ENCODE peak calls at places on chromosomes 7 and 10, in five cellular contexts. W, C, Y, P and H are unnamed samples.

GRCh38 chr7:51619880-51620279 is 303.3 kb upstream of the COBL start:
- DNase-seq in W (no peak), C (no peak), Y (no peak), P (no peak), H (no peak)

GRCh38 chr7:64959072-64959747 is 31.6 kb downstream of the ZNF117 start:
- DNase-seq in W (no peak), C (no peak), Y (no peak), P (no peak), H (no peak)

GRCh38 chr10:60576130-60577069 is 186.7 kb upstream of the ANK3 start:
- DNase-seq in W (no peak), C (no peak), Y (no peak), P (no peak), H (no peak)

GRCh38 chr10:123529146-123529760 is 136.9 kb upstream of the GPR26 start:
- DNase-seq in W (no peak), C (no peak), Y (no peak), P (no peak), H (no peak)

GRCh38 chr7:43771567-43771966 is 13.1 kb downstream of the BLVRA start:
- DNase-seq in W (no peak), C (no peak), Y (no peak), P (no peak), H (no peak)

GRCh38 chr7:101676062-101676461 is 47.0 kb upstream of the MYL10 start:
- DNase-seq in W (no peak), C (no peak), Y (no peak), P (no peak), H (no peak)

GRCh38 chr7:154372106-154372505 is 319.9 kb downstream of the DPP6 start:
- DNase-seq in W (no peak), C (no peak), Y (no peak), P (no peak), H (no peak)

GRCh38 chr10:34758447-34758996 is 56.6 kb downstream of the PARD3 start:
- DNase-seq in W (peak; percentile 96), C (no peak), Y (peak; percentile 97), P (no peak), H (no peak)

GRCh38 chr10:22693371-22693784 is 21.0 kb downstream of the PIP4K2A start:
- DNase-seq in W (peak; percentile 84), C (no peak), Y (peak; percentile 77), P (no peak), H (no peak)

GRCh38 chr10:51023611-51024010 is 50.7 kb upstream of the PRKG1 start:
- DNase-seq in W (peak; percentile 6), C (no peak), Y (no peak), P (no peak), H (no peak)

GRCh38 chr7:157685430-157686284 is 348.9 kb downstream of the DNAJB6 start:
- DNase-seq in W (no peak), C (peak; percentile 39), Y (no peak), P (no peak), H (peak; percentile 21)

GRCh38 chr7:99504281-99504602 is 220 bp upstream of the ZKSCAN5 start:
- DNase-seq in W (no peak), C (peak; percentile 100), Y (no peak), P (peak; percentile 94), H (no peak)

GRCh38 chr7:106737202-106737562 is 76.2 kb upstream of the CCDC71L start:
- DNase-seq in W (peak; percentile 63), C (no peak), Y (peak; percentile 63), P (no peak), H (no peak)

GRCh38 chr10:74683621-74684114 is 142.7 kb upstream of the KAT6B start:
- DNase-seq in W (peak; percentile 10), C (no peak), Y (peak; percentile 16), P (no peak), H (no peak)

GRCh38 chr10:68121862-68122261 is 12.6 kb downstream of the MYPN start:
- DNase-seq in W (no peak), C (no peak), Y (peak; percentile 43), P (no peak), H (no peak)

GRCh38 chr7:91527460-91527859 is 263.2 kb downstream of the FZD1 start:
- DNase-seq in W (no peak), C (no peak), Y (no peak), P (no peak), H (no peak)

GRCh38 chr7:75565129-75565528 is 73.0 kb downstream of the SPDYE5 start:
- DNase-seq in W (peak; percentile 93), C (no peak), Y (peak; percentile 77), P (no peak), H (no peak)

GRCh38 chr7:99623702-99624447 is 7.1 kb downstream of the ZSCAN25 start:
- DNase-seq in W (no peak), C (no peak), Y (no peak), P (no peak), H (no peak)

GRCh38 chr7:140604760-140605159 is 35.9 kb downstream of the DENND2A start:
- DNase-seq in W (peak; percentile 92), C (no peak), Y (peak; percentile 97), P (no peak), H (no peak)

GRCh38 chr10:46028584-46029570 is 1.5 kb downstream of the NCOA4 start:
- DNase-seq in W (peak; percentile 81), C (no peak), Y (peak; percentile 84), P (no peak), H (peak; percentile 33)

GRCh38 chr7:38916396-38916795 is 7.4 kb upstream of the VPS41 start:
- DNase-seq in W (no peak), C (no peak), Y (no peak), P (no peak), H (no peak)

GRCh38 chr7:44460325-44460724 is 30.1 kb downstream of the NUDCD3 start:
- DNase-seq in W (no peak), C (no peak), Y (no peak), P (no peak), H (no peak)

GRCh38 chr7:116800594-116800993 is 61.8 kb upstream of the CAPZA2 start:
- DNase-seq in W (no peak), C (no peak), Y (no peak), P (no peak), H (no peak)

GRCh38 chr7:116804459-116804858 is 57.9 kb upstream of the CAPZA2 start:
- DNase-seq in W (no peak), C (no peak), Y (no peak), P (no peak), H (no peak)

GRCh38 chr7:116801092-116801710 is 61.2 kb upstream of the CAPZA2 start:
- DNase-seq in W (peak; percentile 87), C (no peak), Y (peak; percentile 68), P (no peak), H (no peak)

GRCh38 chr7:116802144-116802747 is 60.1 kb upstream of the CAPZA2 start:
- DNase-seq in W (peak; percentile 25), C (no peak), Y (no peak), P (no peak), H (peak; percentile 20)

GRCh38 chr7:116802784-116803183 is 59.6 kb upstream of the CAPZA2 start:
- DNase-seq in W (peak; percentile 80), C (no peak), Y (peak; percentile 86), P (no peak), H (peak; percentile 14)
- H3K18ac ChIP-seq in W (peak overlapping the region; percentile 91), C (no peak overlapping the region), Y (no peak overlapping the region), P (no peak overlapping the region), H (no peak overlapping the region)

GRCh38 chr10:555682-556350 is 133.7 kb downstream of the DIP2C start:
- DNase-seq in W (no peak), C (no peak), Y (no peak), P (no peak), H (no peak)
- H3K23ac ChIP-seq in W (no peak overlapping the region), C (no peak overlapping the region), Y (no peak overlapping the region), P (no peak overlapping the region), H (peak overlapping the region; percentile 29)

GRCh38 chr10:87918254-87918859 is 54.9 kb downstream of the PTEN start:
- DNase-seq in W (no peak), C (no peak), Y (no peak), P (no peak), H (no peak)

GRCh38 chr10:87913170-87913921 is 49.9 kb downstream of the PTEN start:
- DNase-seq in W (no peak), C (no peak), Y (no peak), P (no peak), H (peak; percentile 5)

GRCh38 chr10:87916515-87916914 is 53.1 kb downstream of the PTEN start:
- DNase-seq in W (no peak), C (no peak), Y (no peak), P (no peak), H (no peak)

GRCh38 chr10:87915989-87916388 is 52.6 kb downstream of the PTEN start:
- DNase-seq in W (peak; percentile 33), C (no peak), Y (peak; percentile 60), P (no peak), H (no peak)

GRCh38 chr10:87915406-87915805 is 52.0 kb downstream of the PTEN start:
- DNase-seq in W (no peak), C (peak; percentile 71), Y (no peak), P (peak; percentile 33), H (peak; percentile 46)
- H2AK5ac ChIP-seq in W (no peak overlapping the region), C (no peak overlapping the region), Y (peak overlapping the region; percentile 4), P (no peak overlapping the region), H (no peak overlapping the region)

DNA sequence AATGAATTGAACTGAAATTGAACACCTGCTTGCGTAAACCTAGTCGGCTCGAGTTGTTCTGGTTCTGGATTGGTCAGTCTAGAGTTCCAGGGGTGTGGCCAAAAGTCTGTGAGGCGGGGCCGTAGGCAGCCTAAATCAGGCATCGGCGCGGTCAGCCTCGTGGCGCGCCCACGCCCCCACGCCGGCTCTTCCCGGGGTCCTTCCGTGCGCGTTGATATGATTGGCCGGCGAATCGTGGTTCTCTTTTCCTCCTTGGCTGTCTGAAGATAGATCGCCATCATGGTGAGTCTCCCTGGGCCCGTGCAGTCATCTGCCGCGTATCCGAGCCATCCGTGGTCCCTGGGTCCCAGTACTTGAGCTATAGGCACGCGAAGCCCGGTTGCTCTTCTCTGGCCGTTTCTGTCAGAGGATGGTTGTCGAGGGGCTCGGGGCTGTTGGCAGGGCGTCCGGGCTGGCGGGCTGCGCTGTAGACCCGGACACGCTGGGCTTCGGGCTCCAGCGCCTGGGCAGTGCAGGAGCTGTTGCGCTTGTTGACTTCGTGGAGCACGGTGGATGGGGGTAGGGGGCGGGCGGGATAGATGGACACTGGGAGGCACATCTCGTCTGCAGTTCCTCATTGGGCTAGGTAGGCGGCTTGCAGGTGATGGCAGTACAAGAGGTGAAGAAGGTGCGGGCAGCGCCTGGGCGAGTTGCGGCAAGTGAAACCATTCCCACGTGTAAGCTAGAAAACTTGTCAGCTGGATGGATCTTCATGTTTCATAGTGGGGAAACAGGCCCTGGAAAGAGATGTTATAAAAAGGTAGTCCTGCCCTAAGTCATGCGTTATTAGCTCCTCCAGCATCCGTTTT is at the start of gene RPS24:
- DNase-seq in W (peak; percentile 98), C (peak; percentile 96), Y (peak; percentile 98), P (peak; percentile 90), H (peak; percentile 92)
- H3K18ac ChIP-seq in W (peak within 1 kb of the TSS; percentile 64), C (peak within 1 kb of the TSS; percentile 41), Y (peak within 1 kb of the TSS; percentile 81), P (peak within 1 kb of the TSS; percentile 96), H (peak within 1 kb of the TSS; percentile 99)